ENCODE peak calls at places on chromosomes 16 and 17, in eight cellular contexts. Q is A549, I is tibial nerve, X is cardiac muscle cell, W is stomach, U is thoracic aorta, K is ovary, B is body of pancreas. G is an unnamed sample. For H3K4me1, the result is how much of the 10 kb centered on the place peaks cover.

GRCh38 chr16:81478876-81479496 is 34.4 kb downstream of the CMIP start:
- DNase-seq in Q (no peak), I (no peak), X (no peak), W (peak), U (no peak), K (no peak), B (peak), G (no peak)

GRCh38 chr17:50144845-50145531 is 5.5 kb downstream of the PPP1R9B start:
- DNase-seq in Q (no peak), I (no peak), X (no peak), W (peak), U (no peak), K (peak), B (peak), G (no peak)

GRCh38 chr16:79748629-79749028 is 148.1 kb upstream of the MAF start:
- DNase-seq in Q (no peak), I (no peak), X (no peak), W (no peak), U (no peak), K (no peak), B (no peak), G (no peak)

GRCh38 chr17:55622547-55622946 is 100.1 kb downstream of the TMEM100 start:
- DNase-seq in Q (no peak), I (no peak), X (no peak), W (no peak), U (no peak), K (no peak), B (no peak), G (no peak)

GRCh38 chr17:49217651-49218413 is 7.3 kb downstream of the ABI3 start:
- DNase-seq in Q (no peak), I (no peak), X (no peak), W (peak), U (no peak), K (no peak), B (no peak), G (no peak)

GRCh38 chr17:51908841-51909537 is 249.5 kb downstream of the CA10 start:
- DNase-seq in Q (no peak), I (no peak), X (no peak), W (no peak), U (no peak), K (no peak), B (no peak), G (no peak)

GRCh38 chr16:12611006-12611477 is 192.6 kb downstream of the CPPED1 start:
- DNase-seq in Q (no peak), I (no peak), X (no peak), W (no peak), U (no peak), K (no peak), B (no peak), G (peak)

GRCh38 chr17:41865596-41865893 is 322 bp upstream of the KLHL11 start:
- DNase-seq in Q (no peak), I (no peak), X (no peak), W (no peak), U (no peak), K (no peak), B (no peak), G (no peak)

GRCh38 chr16:31542763-31543162 is 15.1 kb downstream of the AHSP start:
- DNase-seq in Q (no peak), I (no peak), X (no peak), W (no peak), U (no peak), K (no peak), B (no peak), G (no peak)

GRCh38 chr16:28846933-28847273 is 755 bp upstream of the TUFM start:
- DNase-seq in Q (no peak), I (no peak), X (peak), W (no peak), U (no peak), K (no peak), B (no peak), G (no peak)

GRCh38 chr16:21656795-21657768 is 4.7 kb upstream of the IGSF6 start:
- DNase-seq in Q (peak), I (no peak), X (peak), W (no peak), U (no peak), K (no peak), B (peak), G (peak)

GRCh38 chr17:31754239-31754945 is 104.7 kb downstream of the COPRS start:
- DNase-seq in Q (no peak), I (no peak), X (no peak), W (no peak), U (no peak), K (no peak), B (no peak), G (peak)

GRCh38 chr17:43787728-43788127 is 7.5 kb downstream of the CFAP97D1 start:
- DNase-seq in Q (no peak), I (no peak), X (no peak), W (no peak), U (no peak), K (no peak), B (no peak), G (no peak)

GRCh38 chr17:36849871-36850348 is 87.4 kb upstream of the LHX1 start:
- DNase-seq in Q (peak), I (no peak), X (peak), W (no peak), U (no peak), K (no peak), B (no peak), G (peak)

GRCh38 chr17:75325827-75326586 is 36.8 kb upstream of the SLC25A19 start:
- DNase-seq in Q (no peak), I (no peak), X (no peak), W (no peak), U (no peak), K (no peak), B (no peak), G (no peak)

GRCh38 chr17:63516910-63517824 is 6.0 kb upstream of the KCNH6 start:
- DNase-seq in Q (peak), I (no peak), X (no peak), W (no peak), U (no peak), K (no peak), B (no peak), G (no peak)

GRCh38 chr16:84144301-84144858 is 597 bp downstream of the HSDL1 start:
- DNase-seq in Q (peak), I (no peak), X (peak), W (peak), U (no peak), K (peak), B (peak), G (peak)

GRCh38 chr17:45346255-45347015 is 29.6 kb upstream of the MAP3K14 start:
- DNase-seq in Q (no peak), I (no peak), X (no peak), W (no peak), U (no peak), K (peak), B (no peak), G (no peak)

GRCh38 chr16:77213542-77214108 is 14.4 kb downstream of the SYCE1L start:
- DNase-seq in Q (peak), I (no peak), X (no peak), W (no peak), U (no peak), K (peak), B (peak), G (peak)

GRCh38 chr17:78946131-78946530 is 20.9 kb upstream of the TIMP2 start:
- DNase-seq in Q (no peak), I (no peak), X (no peak), W (no peak), U (no peak), K (no peak), B (no peak), G (no peak)

GRCh38 chr17:65495255-65496060 is 66.0 kb downstream of the AXIN2 start:
- DNase-seq in Q (no peak), I (no peak), X (peak), W (no peak), U (no peak), K (no peak), B (no peak), G (no peak)

GRCh38 chr17:73706858-73707257 is 62.6 kb upstream of the SDK2 start:
- DNase-seq in Q (no peak), I (no peak), X (no peak), W (no peak), U (no peak), K (no peak), B (no peak), G (no peak)

GRCh38 chr17:82390015-82390859 is 18.7 kb downstream of the UTS2R start:
- DNase-seq in Q (no peak), I (no peak), X (no peak), W (no peak), U (no peak), K (no peak), B (no peak), G (no peak)

GRCh38 chr17:16374129-16374528 is 6.8 kb upstream of the UBB start:
- DNase-seq in Q (no peak), I (no peak), X (no peak), W (no peak), U (peak), K (no peak), B (no peak), G (peak)

GRCh38 chr16:52265446-52265861 is 281.5 kb downstream of the TOX3 start:
- DNase-seq in Q (no peak), I (no peak), X (peak), W (no peak), U (no peak), K (no peak), B (no peak), G (no peak)

GRCh38 chr16:3175157-3176153 is 12.5 kb upstream of the OR1F1 start:
- DNase-seq in Q (peak), I (no peak), X (no peak), W (no peak), U (no peak), K (no peak), B (no peak), G (peak)

GRCh38 chr17:7133424-7133823 is 18.8 kb upstream of the ASGR2 start:
- DNase-seq in Q (no peak), I (no peak), X (no peak), W (no peak), U (no peak), K (no peak), B (no peak), G (no peak)

GRCh38 chr17:79933863-79934652 is 94.8 kb upstream of the CBX4 start:
- DNase-seq in Q (peak), I (no peak), X (no peak), W (peak), U (no peak), K (no peak), B (peak), G (no peak)

GRCh38 chr17:74408262-74408661 is 23.6 kb upstream of the GPRC5C start:
- DNase-seq in Q (peak), I (no peak), X (no peak), W (peak), U (no peak), K (no peak), B (peak), G (no peak)

GRCh38 chr17:65918921-65919546 is 272.9 kb downstream of the CEP112 start:
- DNase-seq in Q (no peak), I (no peak), X (peak), W (no peak), U (no peak), K (no peak), B (no peak), G (no peak)

GRCh38 chr17:30961213-30962188 is 9.3 kb upstream of the RNF135 start:
- DNase-seq in Q (no peak), I (no peak), X (no peak), W (peak), U (no peak), K (no peak), B (no peak), G (no peak)

GRCh38 chr17:40921026-40921425 is 16.4 kb downstream of the KRT23 start:
- DNase-seq in Q (no peak), I (no peak), X (no peak), W (no peak), U (no peak), K (no peak), B (no peak), G (no peak)

DNA sequence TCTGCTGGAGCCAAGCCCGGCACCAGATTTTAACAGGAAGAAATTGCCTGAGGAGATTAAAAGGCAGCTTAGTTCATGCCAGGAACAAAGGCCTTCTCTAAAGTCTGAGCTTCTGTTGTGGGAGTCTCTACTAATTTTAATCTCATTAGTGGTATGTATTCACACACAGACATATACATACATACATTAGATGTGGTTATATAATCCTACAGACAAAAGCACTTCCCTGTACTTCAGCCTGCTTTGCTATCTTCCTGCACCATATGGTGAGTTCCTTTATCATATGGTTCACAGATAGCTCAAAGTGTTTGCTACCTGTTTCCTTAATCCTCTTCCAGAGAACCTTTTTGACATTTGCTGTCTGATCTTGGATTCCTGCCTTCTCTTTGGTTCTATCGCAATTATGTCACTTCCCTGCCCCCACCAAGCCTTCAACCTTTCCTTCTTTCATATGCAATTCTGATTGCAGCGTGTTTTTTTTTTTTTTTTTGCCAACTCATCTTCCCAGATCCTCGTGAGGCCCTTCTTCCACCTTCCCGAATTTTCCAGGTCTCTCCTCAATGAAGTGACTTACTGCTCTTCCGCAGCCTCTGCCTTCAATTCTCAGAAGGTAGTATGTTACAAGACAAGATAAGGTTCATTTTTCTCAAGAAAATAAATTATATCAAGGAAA is 120.4 kb upstream of the CACNG3 start:
- DNase-seq in Q (no peak), I (no peak), X (no peak), W (no peak), U (no peak), K (no peak), B (no peak), G (no peak)
- H3K27ac ChIP-seq in Q (no peak), I (no peak), X (no peak), W (no peak), U (no peak), K (no peak), B (no peak), G (no peak)

GRCh38 chr16:59412275-59412841 is 678.2 kb upstream of the GOT2 start:
- DNase-seq in Q (peak), I (no peak), X (peak), W (no peak), U (no peak), K (no peak), B (no peak), G (peak)
- TF ChIP-seq CTCF in Q (peak), I (peak), X (no peak), W (no peak), U (no peak), K (no peak), B (no peak), G (no peak)

GRCh38 chr16:1613240-1613639 is 1.1 kb downstream of the CRAMP1 start:
- DNase-seq in Q (no peak), I (no peak), X (no peak), W (no peak), U (no peak), K (no peak), B (no peak), G (peak)
- H3K4me1 ChIP-seq in Q (under half), I (half or more), X (under half), W (half or more), U (under half), K (under half), B (under half), G (under half)

GRCh38 chr17:2102931-2103398 is 48.1 kb downstream of the HIC1 start:
- DNase-seq in Q (no peak), I (no peak), X (no peak), W (no peak), U (no peak), K (no peak), B (no peak), G (peak)
- H3K27ac ChIP-seq in Q (no peak), I (no peak), X (peak), W (peak), U (no peak), K (no peak), B (no peak), G (no peak)

GRCh38 chr16:5060073-5060641 is 5.6 kb downstream of the C16orf89 start:
- DNase-seq in Q (no peak), I (no peak), X (no peak), W (no peak), U (no peak), K (no peak), B (no peak), G (no peak)

GRCh38 chr16:5054876-5055865 is 10.6 kb downstream of the C16orf89 start:
- DNase-seq in Q (no peak), I (no peak), X (no peak), W (no peak), U (no peak), K (no peak), B (no peak), G (no peak)

GRCh38 chr16:5059386-5060072 is 6.2 kb downstream of the C16orf89 start:
- DNase-seq in Q (no peak), I (no peak), X (no peak), W (no peak), U (no peak), K (no peak), B (no peak), G (no peak)

GRCh38 chr16:5058476-5058875 is 7.3 kb downstream of the C16orf89 start:
- DNase-seq in Q (peak), I (no peak), X (peak), W (no peak), U (no peak), K (no peak), B (no peak), G (no peak)

DNA sequence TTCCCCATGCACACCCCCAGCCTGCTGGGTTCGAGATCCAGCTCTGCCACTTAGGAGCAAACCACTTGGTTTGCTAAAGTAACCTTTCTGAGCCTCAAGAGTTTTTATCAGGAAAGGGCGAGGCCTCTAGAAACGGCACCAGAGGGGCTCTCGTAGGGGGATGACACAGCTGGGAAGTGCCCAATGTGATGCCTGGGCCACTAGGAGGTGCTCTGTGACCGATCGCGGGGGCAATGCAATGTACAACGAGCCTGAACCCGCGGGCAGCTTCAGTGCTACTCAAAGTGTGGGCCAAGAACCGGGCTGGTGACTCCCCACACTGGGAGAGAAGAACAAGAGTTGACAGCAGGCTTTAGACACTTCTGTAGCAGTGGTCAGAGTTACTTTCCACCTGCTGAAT is 9.4 kb downstream of the C16orf89 start:
- DNase-seq in Q (no peak), I (no peak), X (peak), W (peak), U (no peak), K (no peak), B (no peak), G (peak)
- TF ChIP-seq CTCF in Q (peak), I (no peak), X (peak), W (no peak), U (no peak), K (no peak), B (no peak), G (peak)

DNA sequence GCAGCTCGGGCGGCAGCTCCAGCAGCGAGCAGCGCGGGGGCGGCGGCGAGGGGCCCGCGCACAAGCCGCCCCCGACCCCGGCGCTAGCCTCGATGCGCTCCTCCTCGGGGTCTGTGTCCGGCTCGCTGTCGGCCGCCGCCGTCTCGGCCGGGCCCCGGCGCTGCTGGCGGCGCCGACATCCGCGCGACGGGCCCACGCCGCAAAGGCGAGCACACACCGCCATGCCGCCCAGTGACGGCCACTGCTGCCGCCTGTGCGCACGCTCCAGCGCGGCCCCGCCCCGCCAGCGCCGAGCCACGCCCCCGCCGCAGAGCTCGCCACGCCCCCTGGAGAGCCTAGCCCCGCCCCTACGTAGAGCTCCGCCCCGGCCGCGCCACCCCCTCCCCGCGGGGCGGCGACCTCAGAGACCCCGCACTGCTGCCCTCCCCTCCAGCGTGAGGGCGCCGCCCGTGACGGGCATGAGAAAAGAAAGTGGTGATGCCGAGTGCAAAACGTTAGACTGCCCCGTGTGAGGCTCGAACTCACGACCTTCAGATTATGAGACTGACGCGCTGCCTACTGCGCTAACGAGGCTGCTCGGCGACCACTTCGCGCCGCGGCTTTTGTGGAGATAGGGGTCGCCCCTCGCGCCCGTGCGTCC is at the start of gene FBXO31:
- DNase-seq in Q (peak), I (peak), X (peak), W (peak), U (peak), K (peak), B (peak), G (peak)
- H3K4me1 ChIP-seq in Q (under half), I (half or more), X (under half), W (half or more), U (under half), K (under half), B (half or more), G (under half)

G was measured in foreskin keratinocyte.